ENCODE peak calls at places on chromosomes 7 and 10, in nine cellular contexts. One of them, this sample, is unnamed.

GRCh38 chr7:148588168-148588890 is 2.2 kb upstream of the C7orf33 start:
- DNase-seq in LNCaP clone FGC: no peak
- DNase-seq in heart right ventricle: no peak
- DNase-seq in Panc1: no peak
- DNase-seq in spleen: no peak
- DNase-seq in A549: no peak
- DNase-seq in HFF-Myc: no peak
- DNase-seq in CD8-positive, alpha-beta T cell: no peak
- DNase-seq in neural progenitor cell: peak; percentile 43
- DNase-seq in this sample: no peak

GRCh38 chr10:99965700-99966099 is 44.0 kb downstream of the DNMBP start:
- DNase-seq in neural progenitor cell: no peak
- DNase-seq in heart right ventricle: no peak
- DNase-seq in HFF-Myc: no peak
- DNase-seq in LNCaP clone FGC: no peak
- DNase-seq in spleen: no peak
- DNase-seq in CD8-positive, alpha-beta T cell: no peak
- DNase-seq in Panc1: no peak
- DNase-seq in A549: no peak
- DNase-seq in this sample: no peak

GRCh38 chr10:87750001-87750651 is 67.9 kb downstream of the ATAD1 start:
- DNase-seq in A549: no peak
- DNase-seq in neural progenitor cell: peak; percentile 13
- DNase-seq in spleen: no peak
- DNase-seq in LNCaP clone FGC: no peak
- DNase-seq in Panc1: no peak
- DNase-seq in CD8-positive, alpha-beta T cell: no peak
- DNase-seq in HFF-Myc: peak; percentile 68
- DNase-seq in heart right ventricle: no peak
- DNase-seq in this sample: no peak

GRCh38 chr7:38886265-38886664 is 22.7 kb downstream of the VPS41 start:
- DNase-seq in Panc1: no peak
- DNase-seq in CD8-positive, alpha-beta T cell: no peak
- DNase-seq in neural progenitor cell: no peak
- DNase-seq in A549: no peak
- DNase-seq in HFF-Myc: no peak
- DNase-seq in spleen: no peak
- DNase-seq in heart right ventricle: no peak
- DNase-seq in LNCaP clone FGC: no peak
- DNase-seq in this sample: peak; percentile 56

GRCh38 chr10:78588194-78588811 is 480.5 kb upstream of the ZMIZ1 start:
- DNase-seq in CD8-positive, alpha-beta T cell: no peak
- DNase-seq in spleen: no peak
- DNase-seq in neural progenitor cell: no peak
- DNase-seq in heart right ventricle: peak; percentile 76
- DNase-seq in A549: no peak
- DNase-seq in Panc1: no peak
- DNase-seq in HFF-Myc: no peak
- DNase-seq in LNCaP clone FGC: no peak
- DNase-seq in this sample: no peak

GRCh38 chr10:43452356-43452914 is 15.5 kb downstream of the ZNF487 start:
- DNase-seq in spleen: no peak
- DNase-seq in LNCaP clone FGC: no peak
- DNase-seq in CD8-positive, alpha-beta T cell: no peak
- DNase-seq in heart right ventricle: no peak
- DNase-seq in neural progenitor cell: no peak
- DNase-seq in A549: no peak
- DNase-seq in HFF-Myc: no peak
- DNase-seq in Panc1: no peak
- DNase-seq in this sample: no peak

GRCh38 chr10:113018034-113018433 is 68.0 kb downstream of the TCF7L2 start:
- DNase-seq in neural progenitor cell: no peak
- DNase-seq in LNCaP clone FGC: no peak
- DNase-seq in spleen: no peak
- DNase-seq in CD8-positive, alpha-beta T cell: no peak
- DNase-seq in A549: no peak
- DNase-seq in Panc1: no peak
- DNase-seq in HFF-Myc: no peak
- DNase-seq in heart right ventricle: no peak
- DNase-seq in this sample: no peak

GRCh38 chr7:40354736-40355135 is 219.9 kb downstream of the SUGCT start:
- DNase-seq in heart right ventricle: no peak
- DNase-seq in HFF-Myc: no peak
- DNase-seq in A549: no peak
- DNase-seq in Panc1: no peak
- DNase-seq in neural progenitor cell: no peak
- DNase-seq in CD8-positive, alpha-beta T cell: no peak
- DNase-seq in LNCaP clone FGC: no peak
- DNase-seq in spleen: no peak
- DNase-seq in this sample: no peak

GRCh38 chr7:106009511-106010226 is 46.6 kb downstream of the CDHR3 start:
- DNase-seq in spleen: peak; percentile 93
- DNase-seq in heart right ventricle: peak; percentile 57
- DNase-seq in neural progenitor cell: peak; percentile 96
- DNase-seq in LNCaP clone FGC: peak; percentile 82
- DNase-seq in CD8-positive, alpha-beta T cell: peak; percentile 87
- DNase-seq in Panc1: peak; percentile 35
- DNase-seq in A549: peak; percentile 76
- DNase-seq in HFF-Myc: peak; percentile 87
- DNase-seq in this sample: peak; percentile 86

GRCh38 chr7:129315916-129316315 is 91.1 kb downstream of the AHCYL2 start:
- DNase-seq in LNCaP clone FGC: no peak
- DNase-seq in neural progenitor cell: no peak
- DNase-seq in Panc1: no peak
- DNase-seq in A549: no peak
- DNase-seq in HFF-Myc: no peak
- DNase-seq in spleen: no peak
- DNase-seq in CD8-positive, alpha-beta T cell: no peak
- DNase-seq in heart right ventricle: peak; percentile 44
- DNase-seq in this sample: no peak

GRCh38 chr10:31413325-31413724 is 94.3 kb downstream of the ZEB1 start:
- DNase-seq in spleen: no peak
- DNase-seq in LNCaP clone FGC: no peak
- DNase-seq in Panc1: no peak
- DNase-seq in heart right ventricle: no peak
- DNase-seq in HFF-Myc: no peak
- DNase-seq in neural progenitor cell: no peak
- DNase-seq in CD8-positive, alpha-beta T cell: no peak
- DNase-seq in A549: no peak
- DNase-seq in this sample: no peak

GRCh38 chr7:80412842-80413241 is 99.0 kb downstream of the GNAT3 start:
- DNase-seq in LNCaP clone FGC: no peak
- DNase-seq in CD8-positive, alpha-beta T cell: no peak
- DNase-seq in Panc1: no peak
- DNase-seq in A549: no peak
- DNase-seq in neural progenitor cell: no peak
- DNase-seq in HFF-Myc: no peak
- DNase-seq in spleen: no peak
- DNase-seq in heart right ventricle: no peak
- DNase-seq in this sample: no peak

GRCh38 chr10:24238527-24239247 is 29.7 kb downstream of the KIAA1217 start:
- DNase-seq in neural progenitor cell: no peak
- DNase-seq in LNCaP clone FGC: peak; percentile 81
- DNase-seq in HFF-Myc: no peak
- DNase-seq in spleen: no peak
- DNase-seq in A549: no peak
- DNase-seq in Panc1: no peak
- DNase-seq in heart right ventricle: no peak
- DNase-seq in CD8-positive, alpha-beta T cell: no peak
- DNase-seq in this sample: peak; percentile 74

GRCh38 chr7:26199301-26200112 is 1.0 kb downstream of the HNRNPA2B1 start:
- DNase-seq in HFF-Myc: no peak
- DNase-seq in neural progenitor cell: peak; percentile 86
- DNase-seq in heart right ventricle: peak; percentile 73
- DNase-seq in LNCaP clone FGC: no peak
- DNase-seq in spleen: peak; percentile 92
- DNase-seq in Panc1: no peak
- DNase-seq in A549: peak; percentile 71
- DNase-seq in CD8-positive, alpha-beta T cell: peak; percentile 74
- DNase-seq in this sample: peak; percentile 72

GRCh38 chr10:53223846-53224245 is 451.3 kb upstream of the MBL2 start:
- DNase-seq in spleen: no peak
- DNase-seq in CD8-positive, alpha-beta T cell: no peak
- DNase-seq in Panc1: no peak
- DNase-seq in LNCaP clone FGC: no peak
- DNase-seq in A549: no peak
- DNase-seq in heart right ventricle: no peak
- DNase-seq in HFF-Myc: no peak
- DNase-seq in neural progenitor cell: peak; percentile 78
- DNase-seq in this sample: no peak

GRCh38 chr10:128701381-128701780 is 575.2 kb upstream of the MKI67 start:
- DNase-seq in LNCaP clone FGC: no peak
- DNase-seq in Panc1: no peak
- DNase-seq in heart right ventricle: no peak
- DNase-seq in neural progenitor cell: no peak
- DNase-seq in CD8-positive, alpha-beta T cell: no peak
- DNase-seq in A549: no peak
- DNase-seq in HFF-Myc: no peak
- DNase-seq in spleen: no peak
- DNase-seq in this sample: no peak

DNA sequence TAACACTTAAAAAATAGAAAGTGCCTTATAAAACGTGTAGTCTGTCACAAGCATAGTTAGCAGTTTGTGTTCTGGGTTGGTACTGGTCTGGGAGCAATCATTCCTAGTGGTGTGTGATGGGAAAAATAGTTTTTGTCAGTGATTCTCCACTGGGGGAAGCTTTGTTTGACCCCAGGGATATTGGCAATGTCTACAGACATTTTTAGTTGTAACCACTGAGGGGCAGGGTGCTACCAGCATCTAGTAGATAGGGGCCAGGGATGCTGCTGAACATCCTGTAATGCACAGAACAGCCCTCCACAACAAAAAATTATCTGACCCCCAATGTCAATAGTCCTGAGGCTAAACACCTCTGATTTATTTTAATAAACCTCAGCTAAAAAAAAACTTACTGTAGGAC is 51.6 kb upstream of the CREB5 start:
- DNase-seq in neural progenitor cell: peak; percentile 26
- DNase-seq in heart right ventricle: no peak
- DNase-seq in HFF-Myc: no peak
- DNase-seq in spleen: no peak
- DNase-seq in Panc1: no peak
- DNase-seq in LNCaP clone FGC: no peak
- DNase-seq in A549: no peak
- DNase-seq in CD8-positive, alpha-beta T cell: no peak
- DNase-seq in this sample: peak; percentile 19
- TF ChIP-seq CTCF in neural progenitor cell: peak; percentile 41
- TF ChIP-seq CTCF in heart right ventricle: no peak
- TF ChIP-seq CTCF in HFF-Myc: peak; percentile 10
- TF ChIP-seq CTCF in spleen: no peak
- TF ChIP-seq CTCF in Panc1: peak; percentile 21
- TF ChIP-seq CTCF in LNCaP clone FGC: no peak
- TF ChIP-seq CTCF in A549: no peak
- TF ChIP-seq CTCF in CD8-positive, alpha-beta T cell: no peak
- TF ChIP-seq CTCF in this sample: no peak

DNA sequence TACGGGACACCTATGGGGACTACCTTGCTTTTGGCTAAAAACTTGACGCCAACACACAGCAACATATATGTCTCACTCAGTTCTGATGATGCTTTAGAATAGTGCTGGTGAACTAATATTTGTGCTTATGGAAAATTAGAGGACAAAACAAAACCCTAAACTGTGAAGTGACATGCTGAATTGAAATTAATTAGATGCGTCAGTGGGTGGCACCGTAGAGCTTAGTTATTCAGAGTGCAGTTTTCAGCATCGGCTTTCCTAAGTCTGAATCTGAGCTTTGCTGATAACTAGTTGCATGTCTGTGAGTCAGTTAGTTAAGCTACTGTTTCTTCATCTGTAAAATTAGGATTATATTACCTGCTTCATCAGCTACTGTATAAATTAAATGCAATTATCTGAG is 245.0 kb upstream of the SORCS1 start:
- DNase-seq in HFF-Myc: no peak
- DNase-seq in A549: no peak
- DNase-seq in heart right ventricle: no peak
- DNase-seq in Panc1: no peak
- DNase-seq in LNCaP clone FGC: peak; percentile 2
- DNase-seq in CD8-positive, alpha-beta T cell: no peak
- DNase-seq in neural progenitor cell: peak; percentile 47
- DNase-seq in spleen: no peak
- DNase-seq in this sample: peak; percentile 2
- TF ChIP-seq CTCF in HFF-Myc: no peak
- TF ChIP-seq CTCF in A549: no peak
- TF ChIP-seq CTCF in heart right ventricle: peak; percentile 33
- TF ChIP-seq CTCF in Panc1: peak; percentile 30
- TF ChIP-seq CTCF in LNCaP clone FGC: peak; percentile 67
- TF ChIP-seq CTCF in CD8-positive, alpha-beta T cell: no peak
- TF ChIP-seq CTCF in neural progenitor cell: peak; percentile 51
- TF ChIP-seq CTCF in spleen: no peak
- TF ChIP-seq CTCF in this sample: no peak

DNA sequence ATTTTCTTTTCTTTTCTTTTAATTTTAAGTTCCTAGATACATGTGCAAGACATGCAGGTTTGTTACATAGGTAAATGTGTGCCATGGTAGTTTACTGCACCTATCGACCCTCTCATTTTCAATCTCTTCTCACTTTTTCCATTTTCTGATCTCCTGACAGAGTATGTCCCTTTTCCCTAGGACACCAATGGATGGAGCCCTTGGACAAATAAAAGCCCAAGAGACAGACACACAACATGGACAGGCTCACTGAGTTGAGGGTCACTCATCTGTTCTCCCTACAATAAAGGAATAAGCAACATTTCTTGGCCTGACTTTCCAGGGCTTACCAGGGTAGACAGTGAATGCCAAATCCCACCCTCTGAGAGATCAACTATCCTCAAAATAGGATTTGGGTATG is 15.2 kb upstream of the UBE2D1 start:
- DNase-seq in HFF-Myc: no peak
- DNase-seq in LNCaP clone FGC: no peak
- DNase-seq in neural progenitor cell: no peak
- DNase-seq in spleen: no peak
- DNase-seq in CD8-positive, alpha-beta T cell: no peak
- DNase-seq in heart right ventricle: no peak
- DNase-seq in A549: peak; percentile 36
- DNase-seq in Panc1: no peak
- DNase-seq in this sample: no peak
- TF ChIP-seq CTCF in HFF-Myc: no peak
- TF ChIP-seq CTCF in LNCaP clone FGC: no peak
- TF ChIP-seq CTCF in neural progenitor cell: no peak
- TF ChIP-seq CTCF in spleen: no peak
- TF ChIP-seq CTCF in CD8-positive, alpha-beta T cell: no peak
- TF ChIP-seq CTCF in heart right ventricle: no peak
- TF ChIP-seq CTCF in A549: peak; percentile 18
- TF ChIP-seq CTCF in Panc1: no peak
- TF ChIP-seq CTCF in this sample: no peak

DNA sequence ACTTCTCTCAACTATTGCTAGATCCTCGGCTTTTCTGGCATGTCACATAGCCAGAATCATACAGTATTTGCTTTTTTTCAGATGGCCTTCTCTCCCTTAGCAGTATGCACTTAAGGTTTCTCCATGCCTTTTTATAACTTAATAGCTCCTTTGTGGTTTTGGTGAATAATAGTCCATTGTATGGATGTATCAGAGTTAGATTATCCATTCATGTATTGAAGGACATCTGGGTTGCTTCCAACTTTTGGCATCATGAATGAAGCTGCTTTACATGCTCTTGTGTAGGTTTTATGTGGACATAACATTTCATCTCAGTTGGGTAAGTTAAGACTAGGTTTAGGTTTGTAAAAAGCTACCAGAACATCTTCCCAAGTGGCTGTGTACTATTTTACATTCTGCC is 4.6 kb downstream of the ATP5F1C start:
- DNase-seq in neural progenitor cell: no peak
- DNase-seq in A549: no peak
- DNase-seq in CD8-positive, alpha-beta T cell: no peak
- DNase-seq in LNCaP clone FGC: no peak
- DNase-seq in Panc1: no peak
- DNase-seq in heart right ventricle: no peak
- DNase-seq in HFF-Myc: no peak
- DNase-seq in spleen: no peak
- DNase-seq in this sample: no peak
- TF ChIP-seq CTCF in neural progenitor cell: no peak
- TF ChIP-seq CTCF in A549: no peak
- TF ChIP-seq CTCF in CD8-positive, alpha-beta T cell: no peak
- TF ChIP-seq CTCF in LNCaP clone FGC: no peak
- TF ChIP-seq CTCF in Panc1: no peak
- TF ChIP-seq CTCF in heart right ventricle: no peak
- TF ChIP-seq CTCF in HFF-Myc: no peak
- TF ChIP-seq CTCF in spleen: no peak
- TF ChIP-seq CTCF in this sample: no peak

This sample was measured in Calu3.